ENCODE peak calls at places on chromosomes 1 and 21, in eight cellular contexts. Y is HepG2, W is GM12891, U is lower leg skin, E is prostate gland, X is heart left ventricle, D is gastrocnemius medialis, B is spleen. H is an unnamed sample.

GRCh38 chr1:33036051-33036525 is 595 bp downstream of the AK2 start:
- DNase-seq in Y (peak), W (no peak), U (no peak), E (no peak), X (no peak), D (no peak), B (no peak), H (no peak)

GRCh38 chr1:93346472-93346991 is 825 bp downstream of the DR1 start:
- DNase-seq in Y (peak), W (no peak), U (no peak), E (peak), X (peak), D (peak), B (no peak), H (peak)

GRCh38 chr1:153220606-153221303 is 3.4 kb downstream of the PRR9 start:
- DNase-seq in Y (peak), W (no peak), U (no peak), E (no peak), X (no peak), D (no peak), B (no peak), H (no peak)

GRCh38 chr1:12371053-12371452 is 141.2 kb downstream of the VPS13D start:
- DNase-seq in Y (no peak), W (no peak), U (no peak), E (no peak), X (no peak), D (no peak), B (no peak), H (no peak)

GRCh38 chr1:211830330-211831142 is at the start of gene LPGAT1:
- DNase-seq in Y (peak), W (peak), U (peak), E (peak), X (peak), D (peak), B (peak), H (peak)

GRCh38 chr1:164834641-164835040 is 275.7 kb downstream of the PBX1 start:
- DNase-seq in Y (no peak), W (no peak), U (no peak), E (no peak), X (no peak), D (no peak), B (no peak), H (no peak)

GRCh38 chr1:71908313-71908712 is 374.0 kb downstream of the NEGR1 start:
- DNase-seq in Y (no peak), W (no peak), U (no peak), E (no peak), X (no peak), D (no peak), B (no peak), H (no peak)

GRCh38 chr1:169119405-169119804 is 12.9 kb downstream of the ATP1B1 start:
- DNase-seq in Y (no peak), W (no peak), U (no peak), E (no peak), X (no peak), D (no peak), B (no peak), H (no peak)

GRCh38 chr1:163924041-163924440 is 602.3 kb downstream of the NUF2 start:
- DNase-seq in Y (no peak), W (no peak), U (no peak), E (no peak), X (no peak), D (no peak), B (no peak), H (no peak)

GRCh38 chr21:38567577-38568360 is 69.5 kb upstream of the ERG start:
- DNase-seq in Y (no peak), W (no peak), U (no peak), E (no peak), X (no peak), D (no peak), B (no peak), H (no peak)

GRCh38 chr1:8815582-8816285 is 1.7 kb downstream of the RERE start:
- DNase-seq in Y (no peak), W (no peak), U (no peak), E (no peak), X (no peak), D (no peak), B (no peak), H (no peak)

GRCh38 chr1:8816306-8816705 is 1.1 kb downstream of the RERE start:
- DNase-seq in Y (no peak), W (no peak), U (no peak), E (no peak), X (no peak), D (no peak), B (no peak), H (no peak)

GRCh38 chr1:8816831-8817412 is 518 bp downstream of the RERE start:
- DNase-seq in Y (no peak), W (peak), U (peak), E (no peak), X (peak), D (peak), B (peak), H (peak)

GRCh38 chr1:8818325-8818775 is 910 bp upstream of the RERE start:
- DNase-seq in Y (no peak), W (no peak), U (peak), E (peak), X (peak), D (peak), B (no peak), H (no peak)

GRCh38 chr1:8817413-8818324 is at the start of gene RERE:
- DNase-seq in Y (peak), W (peak), U (peak), E (peak), X (peak), D (peak), B (peak), H (peak)
- TF ChIP-seq POLR2A in Y (peak), W (peak), U (no peak), E (peak), X (peak), D (peak), B (peak), H (peak)

GRCh38 chr1:21262282-21263051 is 27.8 kb downstream of the ECE1 start:
- DNase-seq in Y (peak), W (no peak), U (peak), E (peak), X (peak), D (peak), B (no peak), H (peak)
- TF ChIP-seq POLR2A in Y (no peak), W (no peak), U (no peak), E (no peak), X (no peak), D (no peak), B (no peak), H (no peak)

DNA sequence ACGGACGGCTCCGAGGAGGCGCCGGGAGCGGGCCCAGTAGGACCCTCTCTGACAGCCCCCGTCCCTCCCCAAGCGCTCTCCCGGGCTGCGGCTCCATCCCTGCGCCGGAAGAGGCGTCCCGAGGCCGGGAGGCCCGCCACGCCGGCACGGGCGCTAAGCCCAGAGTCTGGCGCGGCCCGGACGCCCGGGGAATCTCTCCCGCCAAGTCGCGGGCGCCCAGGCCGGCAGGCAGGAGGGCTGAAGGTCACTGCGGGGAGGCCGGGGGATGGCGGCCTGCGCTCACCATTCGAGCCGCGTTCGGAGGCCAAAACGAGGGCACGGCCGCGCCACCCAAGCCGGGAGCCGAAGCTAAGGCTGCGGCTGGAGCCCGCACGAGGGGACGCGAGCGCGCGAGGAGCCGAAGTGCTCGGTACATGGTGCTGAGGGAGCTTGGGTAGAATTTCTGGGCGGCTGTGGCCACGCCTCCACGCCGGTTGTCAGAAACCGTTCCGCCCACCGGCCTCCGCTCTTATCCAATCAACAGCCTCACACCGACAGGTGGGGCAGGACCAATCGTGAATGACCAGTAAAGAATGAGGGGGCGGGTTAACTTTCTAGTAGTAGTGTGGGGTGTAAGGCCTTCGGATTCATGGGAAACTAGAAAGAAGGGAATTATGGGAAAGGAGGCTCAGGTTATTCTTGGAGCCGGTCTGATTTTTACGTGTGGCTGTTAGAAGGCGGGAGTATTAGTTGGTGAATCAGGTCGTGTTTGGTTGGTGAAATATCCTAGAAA is at the start of gene FH:
- DNase-seq in Y (peak), W (peak), U (peak), E (peak), X (peak), D (peak), B (peak), H (peak)
- TF ChIP-seq POLR2A in Y (peak), W (peak), U (no peak), E (peak), X (peak), D (peak), B (no peak), H (peak)

GRCh38 chr1:155193275-155193990 is 14.3 kb downstream of the THBS3 start:
- DNase-seq in Y (peak), W (peak), U (peak), E (peak), X (peak), D (peak), B (peak), H (peak)
- TF ChIP-seq POLR2A in Y (no peak), W (no peak), U (no peak), E (peak), X (peak), D (no peak), B (no peak), H (no peak)

GRCh38 chr21:42263591-42264131 is 44.7 kb downstream of the ABCG1 start:
- DNase-seq in Y (no peak), W (no peak), U (peak), E (peak), X (peak), D (peak), B (no peak), H (no peak)
- TF ChIP-seq POLR2A in Y (no peak), W (no peak), U (no peak), E (no peak), X (no peak), D (no peak), B (no peak), H (no peak)

GRCh38 chr21:44818636-44819011 is 762 bp upstream of the SUMO3 start:
- DNase-seq in Y (no peak), W (no peak), U (no peak), E (no peak), X (no peak), D (no peak), B (peak), H (no peak)

GRCh38 chr21:44816761-44817505 is 929 bp downstream of the SUMO3 start:
- DNase-seq in Y (no peak), W (no peak), U (no peak), E (no peak), X (peak), D (no peak), B (no peak), H (no peak)

GRCh38 chr21:44819283-44820243 is 1.7 kb upstream of the SUMO3 start:
- DNase-seq in Y (no peak), W (no peak), U (no peak), E (no peak), X (no peak), D (no peak), B (no peak), H (no peak)

GRCh38 chr21:44817506-44817880 is 369 bp downstream of the SUMO3 start:
- DNase-seq in Y (peak), W (peak), U (peak), E (peak), X (peak), D (peak), B (peak), H (peak)

GRCh38 chr21:44817914-44818635 is at the start of gene SUMO3:
- DNase-seq in Y (peak), W (peak), U (peak), E (peak), X (peak), D (peak), B (peak), H (peak)
- TF ChIP-seq POLR2A in Y (peak), W (peak), U (no peak), E (peak), X (peak), D (peak), B (no peak), H (peak)

GRCh38 chr1:196651079-196651478 is 764 bp upstream of the CFH start:
- DNase-seq in Y (no peak), W (no peak), U (no peak), E (no peak), X (no peak), D (no peak), B (no peak), H (no peak)

GRCh38 chr1:196651637-196652215 is at the start of gene CFH:
- DNase-seq in Y (no peak), W (no peak), U (no peak), E (no peak), X (peak), D (no peak), B (no peak), H (no peak)

GRCh38 chr1:196654271-196654670 is 2.4 kb downstream of the CFH start:
- DNase-seq in Y (no peak), W (no peak), U (no peak), E (no peak), X (no peak), D (no peak), B (no peak), H (no peak)

GRCh38 chr1:196650403-196650802 is 1.4 kb upstream of the CFH start:
- DNase-seq in Y (no peak), W (no peak), U (no peak), E (no peak), X (no peak), D (no peak), B (no peak), H (no peak)

DNA sequence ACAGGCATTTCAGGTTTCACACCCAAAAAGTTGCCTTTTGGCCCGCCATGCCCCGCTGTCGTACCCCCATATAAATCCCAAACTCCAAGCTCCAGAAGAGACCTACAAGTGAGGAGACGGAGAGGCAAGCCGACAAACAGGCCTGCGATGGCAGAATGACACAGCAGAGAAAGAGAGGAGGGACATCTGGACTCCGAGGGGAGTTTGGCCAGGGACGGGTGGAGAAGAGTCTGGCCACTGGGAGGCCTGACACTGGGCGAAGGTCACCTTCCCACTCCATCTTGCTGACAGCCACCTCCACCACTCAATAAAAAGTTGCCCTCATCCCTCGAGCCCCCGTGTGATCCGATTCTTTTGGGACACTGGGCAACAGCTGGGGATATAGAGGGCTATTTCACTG is 1.9 kb upstream of the CFH start:
- DNase-seq in Y (no peak), W (no peak), U (no peak), E (no peak), X (no peak), D (no peak), B (no peak), H (no peak)
- TF ChIP-seq POLR2A in Y (no peak), W (no peak), U (no peak), E (no peak), X (no peak), D (no peak), B (no peak), H (no peak)

GRCh38 chr1:24749257-24749656 is 4.0 kb downstream of the CLIC4 start:
- DNase-seq in Y (no peak), W (no peak), U (no peak), E (no peak), X (no peak), D (no peak), B (no peak), H (no peak)
- TF ChIP-seq POLR2A in Y (no peak), W (no peak), U (no peak), E (no peak), X (no peak), D (no peak), B (no peak), H (no peak)

DNA sequence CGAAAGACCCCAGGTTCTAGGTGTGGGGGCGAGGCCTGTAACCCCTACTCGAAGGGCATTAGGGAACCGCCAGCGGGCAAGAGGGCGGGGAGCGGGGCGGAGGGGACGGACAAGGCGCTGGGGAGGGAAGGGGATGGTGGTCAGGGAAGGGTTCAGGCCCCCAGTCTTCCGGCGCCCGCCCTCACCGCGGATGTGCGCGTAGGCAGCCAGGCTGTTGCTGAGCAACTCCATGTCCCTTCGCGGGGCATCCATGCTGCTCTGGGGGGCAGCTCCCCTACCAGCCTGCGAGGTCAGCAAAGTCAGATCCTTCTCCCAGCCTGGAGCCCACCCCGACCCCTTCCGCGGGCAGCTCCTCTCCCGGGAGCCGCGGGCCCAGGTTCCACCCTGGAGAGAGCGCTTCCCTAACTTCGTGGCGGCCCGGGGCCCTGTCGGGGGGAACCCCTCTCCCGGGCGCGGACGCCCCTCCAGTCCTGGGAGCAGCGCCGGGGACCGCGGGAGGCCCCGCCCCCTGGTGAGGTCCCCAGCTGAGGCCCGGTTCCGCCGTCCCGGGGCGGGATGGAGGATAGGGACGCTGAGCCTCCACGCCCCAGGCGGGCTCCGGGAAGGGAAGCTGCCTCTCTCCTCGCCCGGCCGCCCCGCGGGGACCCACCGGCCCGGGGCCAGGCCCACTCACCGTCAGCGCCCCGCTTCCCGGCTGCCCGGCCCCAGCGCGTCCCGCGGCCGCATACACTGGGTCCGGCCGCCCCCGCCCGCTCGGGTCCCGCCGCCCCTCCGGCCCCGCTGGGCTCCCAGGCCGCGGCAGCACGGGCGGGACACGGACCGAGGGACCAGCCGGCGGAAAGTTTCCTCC is 434 bp downstream of the EVA1B start:
- DNase-seq in Y (no peak), W (peak), U (no peak), E (no peak), X (peak), D (no peak), B (peak), H (peak)
- TF ChIP-seq POLR2A in Y (no peak), W (no peak), U (no peak), E (no peak), X (no peak), D (no peak), B (no peak), H (no peak)

H was measured in Peyer's patch.